ENCODE peak calls at places on chromosomes 1 and 21, in five cellular contexts. H, M, B, E and Y are unnamed samples.

GRCh38 chr1:38052750-38053415 is 6.3 kb upstream of the POU3F1 start:
- DNase-seq in H (no peak), M (no peak), B (peak; percentile 16), E (no peak), Y (no peak)

GRCh38 chr21:45644041-45644906 is 749 bp downstream of the PCBP3 start:
- DNase-seq in H (no peak), M (no peak), B (peak; percentile 59), E (peak; percentile 47), Y (no peak)

GRCh38 chr1:192633533-192634258 is 2.3 kb upstream of the RGS13 start:
- DNase-seq in H (no peak), M (no peak), B (no peak), E (no peak), Y (no peak)

GRCh38 chr1:147142886-147143285 is 29.4 kb downstream of the PRKAB2 start:
- DNase-seq in H (no peak), M (no peak), B (no peak), E (no peak), Y (no peak)

GRCh38 chr1:56461158-56462127 is 117.9 kb downstream of the PLPP3 start:
- DNase-seq in H (no peak), M (no peak), B (peak; percentile 10), E (no peak), Y (no peak)

GRCh38 chr1:68725353-68725752 is 228.5 kb upstream of the DEPDC1 start:
- DNase-seq in H (no peak), M (no peak), B (peak; percentile 17), E (no peak), Y (no peak)

GRCh38 chr1:71668059-71668458 is 587.2 kb upstream of the ZRANB2 start:
- DNase-seq in H (no peak), M (no peak), B (peak; percentile 68), E (no peak), Y (no peak)

GRCh38 chr1:20587639-20588017 is 1.3 kb upstream of the CDA start:
- DNase-seq in H (no peak), M (no peak), B (no peak), E (no peak), Y (no peak)

GRCh38 chr1:207993477-207994445 is 82.8 kb upstream of the CD34 start:
- DNase-seq in H (no peak), M (no peak), B (no peak), E (no peak), Y (no peak)

GRCh38 chr1:206508956-206509355 is 1.6 kb downstream of the RASSF5 start:
- DNase-seq in H (no peak), M (no peak), B (no peak), E (no peak), Y (no peak)

GRCh38 chr21:23218667-23219066 is 2220.5 kb downstream of the NCAM2 start:
- DNase-seq in H (no peak), M (no peak), B (no peak), E (no peak), Y (no peak)

GRCh38 chr1:170765712-170766330 is 101.9 kb downstream of the PRRX1 start:
- DNase-seq in H (no peak), M (no peak), B (peak; percentile 39), E (no peak), Y (no peak)

GRCh38 chr1:226304291-226304955 is 4.5 kb downstream of the LIN9 start:
- DNase-seq in H (no peak), M (no peak), B (no peak), E (no peak), Y (no peak)

GRCh38 chr1:56265205-56265604 is 314.2 kb downstream of the PLPP3 start:
- DNase-seq in H (no peak), M (no peak), B (no peak), E (no peak), Y (no peak)

GRCh38 chr1:2350911-2351655 is 40.3 kb downstream of the MORN1 start:
- DNase-seq in H (no peak), M (no peak), B (peak; percentile 5), E (no peak), Y (no peak)

GRCh38 chr1:97632075-97632474 is 288.8 kb downstream of the DPYD start:
- DNase-seq in H (no peak), M (no peak), B (peak; percentile 92), E (no peak), Y (no peak)

GRCh38 chr1:1364266-1364665 is 5.9 kb upstream of the MXRA8 start:
- DNase-seq in H (no peak), M (no peak), B (no peak), E (no peak), Y (no peak)

GRCh38 chr1:147243228-147243685 is 773 bp downstream of the CHD1L start:
- DNase-seq in H (no peak), M (no peak), B (no peak), E (peak; percentile 46), Y (no peak)

GRCh38 chr1:229342902-229343587 is at the start of gene CCSAP:
- DNase-seq in H (peak; percentile 49), M (peak; percentile 21), B (peak; percentile 88), E (peak; percentile 68), Y (no peak)

GRCh38 chr1:243291287-243291686 is 35.4 kb downstream of the SDCCAG8 start:
- DNase-seq in H (no peak), M (no peak), B (no peak), E (no peak), Y (no peak)

GRCh38 chr1:26122988-26123973 is 11.7 kb downstream of the PDIK1L start:
- DNase-seq in H (no peak), M (no peak), B (no peak), E (peak; percentile 33), Y (no peak)

GRCh38 chr1:201019321-201019977 is 4.1 kb downstream of the KIF21B start:
- DNase-seq in H (peak; percentile 77), M (peak; percentile 75), B (no peak), E (peak; percentile 93), Y (peak; percentile 68)

GRCh38 chr1:16017461-16018303 is at the start of gene HSPB7:
- DNase-seq in H (no peak), M (no peak), B (no peak), E (no peak), Y (no peak)

GRCh38 chr1:203325418-203326091 is 20.2 kb downstream of the BTG2 start:
- DNase-seq in H (no peak), M (no peak), B (peak; percentile 87), E (no peak), Y (no peak)

GRCh38 chr1:157844084-157844830 is 2.6 kb upstream of the CD5L start:
- DNase-seq in H (no peak), M (no peak), B (no peak), E (no peak), Y (no peak)

GRCh38 chr21:18023099-18023498 is 203.9 kb upstream of the C21orf91 start:
- DNase-seq in H (no peak), M (no peak), B (no peak), E (no peak), Y (no peak)

GRCh38 chr1:37442139-37442538 is 32.2 kb upstream of the ZC3H12A start:
- DNase-seq in H (no peak), M (no peak), B (no peak), E (no peak), Y (no peak)

GRCh38 chr1:218380125-218380977 is 35.2 kb downstream of the TGFB2 start:
- DNase-seq in H (no peak), M (no peak), B (peak; percentile 24), E (no peak), Y (no peak)